ENCODE peak calls at places on chromosomes 7 and 10, in five cellular contexts. G is kidney glomerular epithelial cell, S is NCI-H1105, N is EL, V is endothelial cell. I is an unnamed sample.

GRCh38 chr10:110107887-110108286 is 99.5 kb upstream of the MXI1 start:
- DNase-seq in G (no peak), S (no peak), N (no peak), V (no peak), I (no peak)

GRCh38 chr10:101230185-101230917 is 1.1 kb upstream of the LBX1 start:
- DNase-seq in G (no peak), S (no peak), N (no peak), V (peak; percentile 63), I (peak; percentile 88)

GRCh38 chr7:155862088-155862487 is 49.8 kb upstream of the SHH start:
- DNase-seq in G (no peak), S (no peak), N (no peak), V (no peak), I (no peak)

GRCh38 chr10:71729023-71729649 is 9.6 kb upstream of the C10orf105 start:
- DNase-seq in G (no peak), S (no peak), N (peak; percentile 75), V (no peak), I (peak; percentile 79)

GRCh38 chr10:127922206-127922605 is 15.3 kb downstream of the PTPRE start:
- DNase-seq in G (no peak), S (no peak), N (no peak), V (no peak), I (no peak)

GRCh38 chr7:129646369-129647021 is 35.0 kb downstream of the NRF1 start:
- DNase-seq in G (no peak), S (no peak), N (no peak), V (no peak), I (no peak)

GRCh38 chr7:132255898-132256297 is 320.4 kb downstream of the PLXNA4 start:
- DNase-seq in G (no peak), S (peak; percentile 76), N (no peak), V (no peak), I (peak; percentile 63)

GRCh38 chr7:141526115-141526514 is 25.1 kb upstream of the AGK start:
- DNase-seq in G (no peak), S (no peak), N (no peak), V (no peak), I (no peak)

GRCh38 chr10:49803988-49804387 is 41.9 kb upstream of the OGDHL start:
- DNase-seq in G (no peak), S (no peak), N (peak; percentile 16), V (no peak), I (no peak)

GRCh38 chr7:81768951-81769778 is 682 bp downstream of the HGF start:
- DNase-seq in G (no peak), S (no peak), N (no peak), V (no peak), I (no peak)

GRCh38 chr7:23285657-23286646 is 13.2 kb upstream of the MALSU1 start:
- DNase-seq in G (no peak), S (no peak), N (no peak), V (no peak), I (no peak)

GRCh38 chr7:147541261-147541660 is 1049.3 kb upstream of the C7orf33 start:
- DNase-seq in G (no peak), S (no peak), N (no peak), V (no peak), I (no peak)